ENCODE peak calls at places on chromosomes 1 and 21, in six cellular contexts. Z is osteoblast; V is KBM-7; G is spleen; B is activated T-helper 1 cell treated with anti-CD3 and anti-CD28 coated beads, Interleukin-2, amount 50 U/mL, for 16 hours; R is HEK293T. D is an unnamed sample.

GRCh38 chr1:216310776-216311175 is 112.5 kb downstream of the USH2A start:
- DNase-seq in Z (no peak), V (peak), G (no peak), B (no peak), R (peak), D (no peak)

GRCh38 chr1:179206817-179207216 is 22.7 kb downstream of the ABL2 start:
- DNase-seq in Z (no peak), V (no peak), G (no peak), B (no peak), R (no peak), D (no peak)

GRCh38 chr21:26124421-26124833 is 46.1 kb downstream of the APP start:
- DNase-seq in Z (no peak), V (peak), G (no peak), B (no peak), R (no peak), D (no peak)

GRCh38 chr1:228289239-228289849 is 81.5 kb downstream of the OBSCN start:
- DNase-seq in Z (peak), V (no peak), G (peak), B (no peak), R (no peak), D (peak)

GRCh38 chr1:214727274-214727673 is 124.3 kb downstream of the CENPF start:
- DNase-seq in Z (no peak), V (no peak), G (no peak), B (no peak), R (no peak), D (no peak)

GRCh38 chr1:241707442-241707841 is 55.4 kb downstream of the WDR64 start:
- DNase-seq in Z (no peak), V (no peak), G (no peak), B (no peak), R (no peak), D (no peak)

GRCh38 chr21:35649186-35649585 is 411.1 kb downstream of the SETD4 start:
- DNase-seq in Z (peak), V (no peak), G (no peak), B (no peak), R (no peak), D (no peak)

GRCh38 chr1:157403203-157403602 is 149.1 kb downstream of the FCRL5 start:
- DNase-seq in Z (peak), V (peak), G (no peak), B (no peak), R (peak), D (no peak)

GRCh38 chr21:39071623-39072214 is 111.5 kb downstream of the PSMG1 start:
- DNase-seq in Z (no peak), V (no peak), G (no peak), B (no peak), R (no peak), D (no peak)

GRCh38 chr1:209688746-209689234 is 13.6 kb downstream of the G0S2 start:
- DNase-seq in Z (peak), V (no peak), G (no peak), B (no peak), R (no peak), D (no peak)

GRCh38 chr1:25572708-25573590 is 29.5 kb downstream of the LDLRAP1 start:
- DNase-seq in Z (peak), V (peak), G (no peak), B (no peak), R (peak), D (peak)

GRCh38 chr1:101142244-101142643 is 94.6 kb upstream of the S1PR1 start:
- DNase-seq in Z (no peak), V (no peak), G (no peak), B (no peak), R (no peak), D (no peak)

GRCh38 chr1:194647118-194647517 is 1460.7 kb upstream of the B3GALT2 start:
- DNase-seq in Z (no peak), V (no peak), G (no peak), B (no peak), R (no peak), D (no peak)

GRCh38 chr21:42864812-42865211 is 14.5 kb downstream of the WDR4 start:
- DNase-seq in Z (peak), V (no peak), G (no peak), B (no peak), R (no peak), D (no peak)

GRCh38 chr1:114081145-114082046 is 72.3 kb downstream of the SYT6 start:
- DNase-seq in Z (no peak), V (no peak), G (no peak), B (no peak), R (no peak), D (no peak)

GRCh38 chr1:59498640-59499039 is 201.7 kb downstream of the FGGY start:
- DNase-seq in Z (peak), V (peak), G (no peak), B (no peak), R (no peak), D (no peak)

GRCh38 chr1:40059960-40060337 is 19.4 kb downstream of the CAP1 start:
- DNase-seq in Z (no peak), V (no peak), G (no peak), B (no peak), R (no peak), D (no peak)

GRCh38 chr1:209850342-209850979 is 22.7 kb downstream of the UTP25 start:
- DNase-seq in Z (peak), V (peak), G (no peak), B (no peak), R (peak), D (no peak)

GRCh38 chr1:198701766-198702539 is 63.1 kb downstream of the PTPRC start:
- DNase-seq in Z (no peak), V (no peak), G (no peak), B (no peak), R (no peak), D (no peak)

GRCh38 chr1:30599721-30600120 is 123.7 kb downstream of the MATN1 start:
- DNase-seq in Z (no peak), V (no peak), G (no peak), B (no peak), R (no peak), D (no peak)

GRCh38 chr1:41743361-41743760 is 175.4 kb downstream of the HIVEP3 start:
- DNase-seq in Z (no peak), V (no peak), G (no peak), B (no peak), R (no peak), D (no peak)

GRCh38 chr21:15060776-15061175 is 4.0 kb downstream of the NRIP1 start:
- DNase-seq in Z (no peak), V (peak), G (no peak), B (no peak), R (no peak), D (no peak)

GRCh38 chr1:39625462-39626273 is 13.8 kb downstream of the HEYL start:
- DNase-seq in Z (peak), V (no peak), G (no peak), B (no peak), R (no peak), D (peak)

GRCh38 chr21:33042812-33043211 is 17.1 kb downstream of the OLIG2 start:
- DNase-seq in Z (peak), V (no peak), G (no peak), B (no peak), R (no peak), D (no peak)

D was measured in right lobe of liver.